ENCODE peak calls at places on chromosomes 16 and 17, in five cellular contexts. One of them, this sample, is unnamed.

GRCh38 chr16:79269211-79269863 is 331.2 kb downstream of the MAF start:
- DNase-seq in IMR-90: no peak
- DNase-seq in CD4-positive, CD25-positive, alpha-beta regulatory T cell: no peak
- DNase-seq in sigmoid colon: no peak
- DNase-seq in A549: no peak
- DNase-seq in this sample: no peak

GRCh38 chr16:10619271-10619849 is 39.0 kb upstream of the EMP2 start:
- DNase-seq in IMR-90: no peak
- DNase-seq in CD4-positive, CD25-positive, alpha-beta regulatory T cell: no peak
- DNase-seq in sigmoid colon: peak
- DNase-seq in A549: no peak
- DNase-seq in this sample: no peak

GRCh38 chr17:40550608-40551007 is 14.7 kb downstream of the CCR7 start:
- DNase-seq in IMR-90: peak
- DNase-seq in CD4-positive, CD25-positive, alpha-beta regulatory T cell: no peak
- DNase-seq in sigmoid colon: peak
- DNase-seq in A549: no peak
- DNase-seq in this sample: no peak

GRCh38 chr17:66354981-66355380 is 52.6 kb downstream of the PRKCA start:
- DNase-seq in IMR-90: peak
- DNase-seq in CD4-positive, CD25-positive, alpha-beta regulatory T cell: no peak
- DNase-seq in sigmoid colon: no peak
- DNase-seq in A549: no peak
- DNase-seq in this sample: no peak

GRCh38 chr17:42698736-42699414 is 16.5 kb downstream of the CNTNAP1 start:
- DNase-seq in IMR-90: peak
- DNase-seq in CD4-positive, CD25-positive, alpha-beta regulatory T cell: no peak
- DNase-seq in sigmoid colon: no peak
- DNase-seq in A549: no peak
- DNase-seq in this sample: no peak

GRCh38 chr16:12332553-12332952 is 356.0 kb downstream of the SNX29 start:
- DNase-seq in IMR-90: no peak
- DNase-seq in CD4-positive, CD25-positive, alpha-beta regulatory T cell: no peak
- DNase-seq in sigmoid colon: no peak
- DNase-seq in A549: no peak
- DNase-seq in this sample: no peak

GRCh38 chr16:11711662-11712061 is 31.0 kb downstream of the TXNDC11 start:
- DNase-seq in IMR-90: no peak
- DNase-seq in CD4-positive, CD25-positive, alpha-beta regulatory T cell: no peak
- DNase-seq in sigmoid colon: no peak
- DNase-seq in A549: no peak
- DNase-seq in this sample: no peak

GRCh38 chr16:46948548-46949166 is 24.8 kb downstream of the DNAJA2 start:
- DNase-seq in IMR-90: no peak
- DNase-seq in CD4-positive, CD25-positive, alpha-beta regulatory T cell: no peak
- DNase-seq in sigmoid colon: no peak
- DNase-seq in A549: no peak
- DNase-seq in this sample: no peak

GRCh38 chr17:74156878-74157277 is 46.6 kb upstream of the RPL38 start:
- DNase-seq in IMR-90: no peak
- DNase-seq in CD4-positive, CD25-positive, alpha-beta regulatory T cell: no peak
- DNase-seq in sigmoid colon: no peak
- DNase-seq in A549: no peak
- DNase-seq in this sample: no peak

GRCh38 chr16:66115373-66115772 is 251.1 kb upstream of the CDH5 start:
- DNase-seq in IMR-90: no peak
- DNase-seq in CD4-positive, CD25-positive, alpha-beta regulatory T cell: no peak
- DNase-seq in sigmoid colon: no peak
- DNase-seq in A549: no peak
- DNase-seq in this sample: no peak

GRCh38 chr16:2904100-2904921 is 7.4 kb upstream of the FLYWCH1 start:
- DNase-seq in IMR-90: peak
- DNase-seq in CD4-positive, CD25-positive, alpha-beta regulatory T cell: peak
- DNase-seq in sigmoid colon: peak
- DNase-seq in A549: peak
- DNase-seq in this sample: no peak

GRCh38 chr16:4172070-4172469 is 55.8 kb upstream of the ADCY9 start:
- DNase-seq in IMR-90: peak
- DNase-seq in CD4-positive, CD25-positive, alpha-beta regulatory T cell: no peak
- DNase-seq in sigmoid colon: no peak
- DNase-seq in A549: no peak
- DNase-seq in this sample: no peak

GRCh38 chr17:41547921-41548843 is 20.1 kb upstream of the KRT19 start:
- DNase-seq in IMR-90: peak
- DNase-seq in CD4-positive, CD25-positive, alpha-beta regulatory T cell: no peak
- DNase-seq in sigmoid colon: peak
- DNase-seq in A549: peak
- DNase-seq in this sample: peak

GRCh38 chr16:88408561-88408960 is 25.8 kb downstream of the ZNF469 start:
- DNase-seq in IMR-90: no peak
- DNase-seq in CD4-positive, CD25-positive, alpha-beta regulatory T cell: no peak
- DNase-seq in sigmoid colon: no peak
- DNase-seq in A549: no peak
- DNase-seq in this sample: no peak

GRCh38 chr17:39573447-39574298 is 34.0 kb downstream of the NEUROD2 start:
- DNase-seq in IMR-90: peak
- DNase-seq in CD4-positive, CD25-positive, alpha-beta regulatory T cell: no peak
- DNase-seq in sigmoid colon: peak
- DNase-seq in A549: peak
- DNase-seq in this sample: no peak

GRCh38 chr16:25912321-25912720 is 220.6 kb downstream of the HS3ST4 start:
- DNase-seq in IMR-90: no peak
- DNase-seq in CD4-positive, CD25-positive, alpha-beta regulatory T cell: no peak
- DNase-seq in sigmoid colon: no peak
- DNase-seq in A549: no peak
- DNase-seq in this sample: no peak

GRCh38 chr16:66250686-66251405 is 115.6 kb upstream of the CDH5 start:
- DNase-seq in IMR-90: peak
- DNase-seq in CD4-positive, CD25-positive, alpha-beta regulatory T cell: no peak
- DNase-seq in sigmoid colon: peak
- DNase-seq in A549: no peak
- DNase-seq in this sample: no peak

GRCh38 chr16:82432261-82432660 is 194.5 kb upstream of the CDH13 start:
- DNase-seq in IMR-90: no peak
- DNase-seq in CD4-positive, CD25-positive, alpha-beta regulatory T cell: no peak
- DNase-seq in sigmoid colon: no peak
- DNase-seq in A549: no peak
- DNase-seq in this sample: no peak

GRCh38 chr16:11320170-11320569 is 25.1 kb upstream of the RMI2 start:
- DNase-seq in IMR-90: no peak
- DNase-seq in CD4-positive, CD25-positive, alpha-beta regulatory T cell: no peak
- DNase-seq in sigmoid colon: no peak
- DNase-seq in A549: no peak
- DNase-seq in this sample: no peak

GRCh38 chr16:20074089-20074956 is 633 bp upstream of the GPR139 start:
- DNase-seq in IMR-90: no peak
- DNase-seq in CD4-positive, CD25-positive, alpha-beta regulatory T cell: no peak
- DNase-seq in sigmoid colon: no peak
- DNase-seq in A549: no peak
- DNase-seq in this sample: no peak

GRCh38 chr16:88491560-88492310 is 38.7 kb downstream of the ZFPM1 start:
- DNase-seq in IMR-90: no peak
- DNase-seq in CD4-positive, CD25-positive, alpha-beta regulatory T cell: no peak
- DNase-seq in sigmoid colon: no peak
- DNase-seq in A549: no peak
- DNase-seq in this sample: no peak

GRCh38 chr17:68184141-68184571 is 63.7 kb upstream of the AMZ2 start:
- DNase-seq in IMR-90: no peak
- DNase-seq in CD4-positive, CD25-positive, alpha-beta regulatory T cell: no peak
- DNase-seq in sigmoid colon: no peak
- DNase-seq in A549: no peak
- DNase-seq in this sample: no peak
- H3K27ac ChIP-seq in IMR-90: no peak
- H3K27ac ChIP-seq in CD4-positive, CD25-positive, alpha-beta regulatory T cell: peak
- H3K27ac ChIP-seq in sigmoid colon: no peak
- H3K27ac ChIP-seq in A549: no peak
- H3K27ac ChIP-seq in this sample: no peak

DNA sequence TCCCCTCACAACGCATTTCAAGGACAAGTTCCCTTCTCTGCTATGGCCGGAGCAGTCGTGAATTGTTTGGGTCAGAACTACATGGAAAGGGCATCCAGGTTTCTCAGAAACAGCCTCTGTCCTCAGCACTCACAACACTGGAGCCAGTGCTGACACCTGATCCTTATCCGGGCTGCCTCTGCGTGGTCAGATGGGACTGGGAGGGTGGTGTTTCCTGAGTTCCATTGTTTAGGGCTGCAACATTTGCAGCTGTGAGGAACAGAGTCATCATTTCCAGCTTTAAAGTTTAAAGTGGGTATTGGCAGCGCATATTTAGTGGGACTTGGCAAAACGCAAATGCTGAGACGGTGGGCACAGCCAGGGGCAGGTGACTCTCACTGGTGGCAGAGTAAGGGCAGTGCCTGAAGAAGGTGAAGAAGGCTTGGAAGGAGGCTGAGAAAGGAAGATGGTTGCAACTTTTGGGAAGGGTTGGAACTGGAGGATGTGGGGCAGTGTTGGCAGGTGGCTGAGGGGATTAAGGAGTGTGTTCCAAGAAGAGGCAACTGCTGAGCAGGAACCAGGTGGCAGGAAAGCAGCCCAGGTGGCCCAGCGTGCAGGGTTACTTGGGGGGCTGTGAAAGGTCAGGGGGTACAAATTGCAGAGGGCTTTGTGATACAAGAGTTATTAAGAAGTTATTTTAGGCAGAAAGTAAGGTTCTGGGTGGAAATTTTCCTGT is 28.4 kb downstream of the WSCD1 start:
- DNase-seq in IMR-90: no peak
- DNase-seq in CD4-positive, CD25-positive, alpha-beta regulatory T cell: no peak
- DNase-seq in sigmoid colon: peak
- DNase-seq in A549: no peak
- DNase-seq in this sample: no peak
- H3K27ac ChIP-seq in IMR-90: no peak
- H3K27ac ChIP-seq in CD4-positive, CD25-positive, alpha-beta regulatory T cell: no peak
- H3K27ac ChIP-seq in sigmoid colon: no peak
- H3K27ac ChIP-seq in A549: no peak
- H3K27ac ChIP-seq in this sample: no peak

GRCh38 chr16:6725634-6726331 is 606.9 kb upstream of the RBFOX1 start:
- DNase-seq in IMR-90: no peak
- DNase-seq in CD4-positive, CD25-positive, alpha-beta regulatory T cell: no peak
- DNase-seq in sigmoid colon: no peak
- DNase-seq in A549: no peak
- DNase-seq in this sample: no peak

GRCh38 chr16:6726621-6727020 is 606.0 kb upstream of the RBFOX1 start:
- DNase-seq in IMR-90: no peak
- DNase-seq in CD4-positive, CD25-positive, alpha-beta regulatory T cell: no peak
- DNase-seq in sigmoid colon: no peak
- DNase-seq in A549: no peak
- DNase-seq in this sample: no peak

GRCh38 chr16:6728381-6728780 is 604.3 kb upstream of the RBFOX1 start:
- DNase-seq in IMR-90: no peak
- DNase-seq in CD4-positive, CD25-positive, alpha-beta regulatory T cell: no peak
- DNase-seq in sigmoid colon: no peak
- DNase-seq in A549: no peak
- DNase-seq in this sample: no peak

GRCh38 chr16:6722786-6723185 is 609.9 kb upstream of the RBFOX1 start:
- DNase-seq in IMR-90: no peak
- DNase-seq in CD4-positive, CD25-positive, alpha-beta regulatory T cell: no peak
- DNase-seq in sigmoid colon: no peak
- DNase-seq in A549: no peak
- DNase-seq in this sample: no peak
- H3K27ac ChIP-seq in IMR-90: no peak
- H3K27ac ChIP-seq in CD4-positive, CD25-positive, alpha-beta regulatory T cell: no peak
- H3K27ac ChIP-seq in sigmoid colon: no peak
- H3K27ac ChIP-seq in A549: no peak
- H3K27ac ChIP-seq in this sample: no peak

GRCh38 chr17:79943354-79944241 is 92.1 kb downstream of the TBC1D16 start:
- DNase-seq in IMR-90: no peak
- DNase-seq in CD4-positive, CD25-positive, alpha-beta regulatory T cell: no peak
- DNase-seq in sigmoid colon: no peak
- DNase-seq in A549: no peak
- DNase-seq in this sample: no peak
- H3K27ac ChIP-seq in IMR-90: no peak
- H3K27ac ChIP-seq in CD4-positive, CD25-positive, alpha-beta regulatory T cell: no peak
- H3K27ac ChIP-seq in sigmoid colon: no peak
- H3K27ac ChIP-seq in A549: no peak
- H3K27ac ChIP-seq in this sample: no peak

DNA sequence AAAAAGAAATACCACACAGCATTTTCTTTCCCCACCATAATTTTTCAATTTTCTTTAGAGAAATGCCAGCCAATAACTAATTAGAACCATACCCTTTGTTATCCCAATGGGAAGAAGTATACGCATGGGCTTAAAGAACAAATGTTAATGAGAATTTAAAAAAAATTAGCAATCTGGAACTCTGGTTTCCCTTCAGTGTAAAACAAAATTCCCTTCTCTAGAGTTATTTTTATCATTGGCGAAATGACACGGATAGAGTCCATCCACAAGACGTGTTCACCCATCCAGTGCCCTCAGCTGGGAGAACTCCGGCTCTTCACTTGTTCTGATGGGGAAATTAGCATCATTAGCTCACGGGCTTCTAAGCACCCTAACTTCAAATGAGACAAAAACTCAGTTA is 3.3 kb downstream of the NXN start:
- DNase-seq in IMR-90: no peak
- DNase-seq in CD4-positive, CD25-positive, alpha-beta regulatory T cell: no peak
- DNase-seq in sigmoid colon: no peak
- DNase-seq in A549: no peak
- DNase-seq in this sample: no peak
- H3K27ac ChIP-seq in IMR-90: no peak
- H3K27ac ChIP-seq in CD4-positive, CD25-positive, alpha-beta regulatory T cell: no peak
- H3K27ac ChIP-seq in sigmoid colon: peak
- H3K27ac ChIP-seq in A549: no peak
- H3K27ac ChIP-seq in this sample: peak